ENCODE peak calls at places on chromosome X, in eight cellular contexts. K is cardiac septum; M is AG04450; F is activated T-cell treated with anti-CD3 and anti-CD28 coated beads for 1 hour; L is activated CD4-positive, alpha-beta T cell treated with anti-CD3 and anti-CD28 coated beads, Interleukin-2, amount 50 U/mL, for 48 hours; C is COR-L47; Y is stimulated activated CD4-positive, alpha-beta T cell treated with anti-CD3 and anti-CD28 coated beads, Interleukin-4, amount 100 ng/mL, for 48 hours; W is RCC 7860. G is an unnamed sample.
A peak's percentile ranks its signal among the peaks of the same experiment; 100 is the strongest.

GRCh38 chrX:47637546-47638195 is 7.9 kb upstream of the CFP start:
- DNase-seq in C (no peak), F (no peak), K (peak; percentile 87), Y (no peak), W (no peak), M (no peak), L (peak; percentile 39), G (no peak)

GRCh38 chrX:129653181-129653984 is 1.4 kb downstream of the APLN start:
- DNase-seq in L (no peak), F (no peak), M (no peak), K (no peak), C (no peak), Y (no peak), W (no peak), G (no peak)

GRCh38 chrX:46912673-46913491 is 661 bp downstream of the JADE3 start:
- DNase-seq in Y (peak; percentile 16), F (no peak), L (peak; percentile 26), M (no peak), C (peak; percentile 29), W (peak; percentile 16), K (no peak), G (peak; percentile 37)

GRCh38 chrX:14915596-14915995 is 42.4 kb downstream of the MOSPD2 start:
- DNase-seq in F (no peak), C (no peak), L (no peak), W (peak; percentile 4), K (no peak), M (no peak), Y (no peak), G (no peak)

GRCh38 chrX:126655061-126655460 is 102.4 kb upstream of the DCAF12L1 start:
- DNase-seq in K (no peak), L (no peak), C (no peak), M (no peak), W (peak; percentile 81), Y (no peak), F (no peak), G (no peak)

GRCh38 chrX:105190252-105190853 is 30.1 kb downstream of the TEX13A start:
- DNase-seq in L (no peak), C (no peak), Y (no peak), W (peak; percentile 8), M (no peak), K (no peak), F (no peak), G (no peak)

GRCh38 chrX:1450381-1451161 is 2.1 kb downstream of the ASMTL start:
- DNase-seq in M (no peak), L (no peak), C (no peak), Y (no peak), F (no peak), K (no peak), W (no peak), G (peak; percentile 37)

GRCh38 chrX:20742106-20742505 is 475.4 kb upstream of the RPS6KA3 start:
- DNase-seq in M (no peak), C (no peak), L (no peak), W (no peak), Y (no peak), K (no peak), F (no peak), G (no peak)

GRCh38 chrX:146278381-146278780 is 460.8 kb downstream of the SLITRK2 start:
- DNase-seq in C (no peak), K (no peak), L (no peak), M (no peak), F (no peak), Y (no peak), W (no peak), G (no peak)

GRCh38 chrX:56232221-56233082 is at the start of gene KLF8:
- DNase-seq in F (peak; percentile 7), M (no peak), Y (peak; percentile 30), C (no peak), K (no peak), W (no peak), L (peak; percentile 54), G (no peak)

GRCh38 chrX:85994228-85994627 is 53.1 kb downstream of the CHM start:
- DNase-seq in Y (no peak), L (no peak), W (no peak), C (no peak), K (no peak), F (no peak), M (no peak), G (no peak)

GRCh38 chrX:70552174-70552704 is 107.6 kb downstream of the DLG3 start:
- DNase-seq in L (no peak), W (no peak), K (no peak), Y (no peak), M (no peak), C (no peak), F (no peak), G (no peak)

GRCh38 chrX:41481264-41482109 is 34.3 kb downstream of the NYX start:
- DNase-seq in F (no peak), Y (no peak), C (no peak), W (no peak), K (no peak), L (peak; percentile 1), M (no peak), G (no peak)

G was measured in RWPE2.